ENCODE peak calls at places on chromosomes 3 and 15, in ten cellular contexts. P, V, M, U, F, N, B, S, W and E are unnamed samples.

GRCh38 chr15:40308844-40309189 is 1.1 kb upstream of the PLCB2 start:
- DNase-seq in P (no peak), V (no peak), M (no peak), U (peak), F (no peak), N (no peak), B (no peak), S (peak), W (peak), E (no peak)

GRCh38 chr15:51119120-51119519 is 24.4 kb upstream of the TNFAIP8L3 start:
- DNase-seq in P (no peak), V (no peak), M (no peak), U (no peak), F (no peak), N (no peak), B (no peak), S (no peak), W (no peak), E (no peak)

GRCh38 chr3:118267588-118267987 is 767.1 kb downstream of the IGSF11 start:
- DNase-seq in P (no peak), V (no peak), M (no peak), U (no peak), F (no peak), N (peak), B (no peak), S (no peak), W (no peak), E (no peak)

GRCh38 chr15:31871159-31871886 is 159.0 kb upstream of the CHRNA7 start:
- DNase-seq in P (no peak), V (no peak), M (no peak), U (peak), F (no peak), N (no peak), B (no peak), S (no peak), W (no peak), E (no peak)

GRCh38 chr15:85527907-85528306 is 147.5 kb downstream of the AKAP13 start:
- DNase-seq in P (peak), V (peak), M (no peak), U (no peak), F (peak), N (no peak), B (peak), S (no peak), W (no peak), E (no peak)

GRCh38 chr3:134348524-134348923 is 25.7 kb downstream of the AMOTL2 start:
- DNase-seq in P (peak), V (peak), M (no peak), U (no peak), F (no peak), N (peak), B (no peak), S (no peak), W (no peak), E (no peak)

GRCh38 chr3:126264381-126264780 is 84.0 kb upstream of the ALDH1L1 start:
- DNase-seq in P (no peak), V (no peak), M (no peak), U (no peak), F (no peak), N (no peak), B (no peak), S (no peak), W (no peak), E (no peak)

GRCh38 chr3:177357352-177358084 is 160.2 kb upstream of the TBL1XR1 start:
- DNase-seq in P (peak), V (peak), M (no peak), U (peak), F (peak), N (peak), B (peak), S (no peak), W (peak), E (no peak)

GRCh38 chr15:65731926-65732325 is 60.2 kb downstream of the DENND4A start:
- DNase-seq in P (no peak), V (no peak), M (no peak), U (no peak), F (no peak), N (no peak), B (no peak), S (no peak), W (no peak), E (no peak)

GRCh38 chr15:97446138-97446537 is 514.4 kb upstream of the ARRDC4 start:
- DNase-seq in P (no peak), V (no peak), M (no peak), U (no peak), F (no peak), N (no peak), B (no peak), S (no peak), W (no peak), E (no peak)

GRCh38 chr3:52534281-52535183 is 875 bp upstream of the NT5DC2 start:
- DNase-seq in P (peak), V (peak), M (peak), U (no peak), F (peak), N (peak), B (no peak), S (peak), W (peak), E (peak)

GRCh38 chr15:77034620-77035467 is 36.1 kb downstream of the TSPAN3 start:
- DNase-seq in P (no peak), V (no peak), M (peak), U (peak), F (no peak), N (peak), B (no peak), S (peak), W (peak), E (peak)

GRCh38 chr3:134708671-134709070 is 57.8 kb upstream of the KY start:
- DNase-seq in P (peak), V (no peak), M (no peak), U (no peak), F (peak), N (peak), B (no peak), S (no peak), W (no peak), E (no peak)

GRCh38 chr3:101253429-101253828 is 66.9 kb downstream of the IMPG2 start:
- DNase-seq in P (no peak), V (peak), M (no peak), U (no peak), F (no peak), N (no peak), B (no peak), S (no peak), W (no peak), E (no peak)

GRCh38 chr3:43704697-43705096 is 14.0 kb downstream of the ABHD5 start:
- DNase-seq in P (no peak), V (no peak), M (no peak), U (no peak), F (no peak), N (no peak), B (no peak), S (no peak), W (no peak), E (no peak)

GRCh38 chr15:63396546-63396939 is 14.9 kb upstream of the CA12 start:
- DNase-seq in P (no peak), V (no peak), M (no peak), U (no peak), F (no peak), N (no peak), B (no peak), S (no peak), W (no peak), E (no peak)

GRCh38 chr3:147864754-147865354 is 455.7 kb downstream of the ZIC1 start:
- DNase-seq in P (peak), V (no peak), M (no peak), U (no peak), F (peak), N (peak), B (no peak), S (no peak), W (no peak), E (no peak)

GRCh38 chr3:124217542-124217941 is 225.6 kb upstream of the ROPN1 start:
- DNase-seq in P (peak), V (peak), M (peak), U (peak), F (peak), N (peak), B (no peak), S (no peak), W (peak), E (peak)

GRCh38 chr3:11477286-11477935 is 166.3 kb downstream of the VGLL4 start:
- DNase-seq in P (peak), V (peak), M (no peak), U (no peak), F (peak), N (peak), B (peak), S (no peak), W (no peak), E (no peak)

GRCh38 chr15:94259121-94259776 is 27.9 kb downstream of the MCTP2 start:
- DNase-seq in P (no peak), V (no peak), M (no peak), U (no peak), F (no peak), N (no peak), B (no peak), S (no peak), W (no peak), E (no peak)

GRCh38 chr3:129686941-129687340 is 80.5 kb upstream of the PLXND1 start:
- DNase-seq in P (peak), V (no peak), M (no peak), U (no peak), F (no peak), N (peak), B (no peak), S (no peak), W (no peak), E (no peak)

GRCh38 chr15:81747026-81747425 is 298.8 kb downstream of the MEX3B start:
- DNase-seq in P (no peak), V (no peak), M (no peak), U (no peak), F (no peak), N (no peak), B (no peak), S (no peak), W (no peak), E (no peak)

GRCh38 chr15:82874267-82874666 is 64.8 kb downstream of the WHAMM start:
- DNase-seq in P (no peak), V (no peak), M (no peak), U (no peak), F (no peak), N (no peak), B (no peak), S (no peak), W (no peak), E (no peak)

GRCh38 chr15:35445891-35446290 is 100.1 kb downstream of the DPH6 start:
- DNase-seq in P (peak), V (no peak), M (no peak), U (no peak), F (no peak), N (peak), B (no peak), S (no peak), W (no peak), E (no peak)

GRCh38 chr15:25465835-25466234 is 27.0 kb upstream of the UBE3A start:
- DNase-seq in P (no peak), V (no peak), M (no peak), U (no peak), F (no peak), N (no peak), B (no peak), S (peak), W (no peak), E (no peak)

GRCh38 chr3:183224581-183224980 is 28.5 kb upstream of the B3GNT5 start:
- DNase-seq in P (no peak), V (no peak), M (no peak), U (peak), F (no peak), N (no peak), B (no peak), S (no peak), W (no peak), E (no peak)

GRCh38 chr15:35308802-35309201 is 223.7 kb upstream of the NANOGP8 start:
- DNase-seq in P (peak), V (peak), M (no peak), U (no peak), F (peak), N (peak), B (peak), S (no peak), W (no peak), E (no peak)

DNA sequence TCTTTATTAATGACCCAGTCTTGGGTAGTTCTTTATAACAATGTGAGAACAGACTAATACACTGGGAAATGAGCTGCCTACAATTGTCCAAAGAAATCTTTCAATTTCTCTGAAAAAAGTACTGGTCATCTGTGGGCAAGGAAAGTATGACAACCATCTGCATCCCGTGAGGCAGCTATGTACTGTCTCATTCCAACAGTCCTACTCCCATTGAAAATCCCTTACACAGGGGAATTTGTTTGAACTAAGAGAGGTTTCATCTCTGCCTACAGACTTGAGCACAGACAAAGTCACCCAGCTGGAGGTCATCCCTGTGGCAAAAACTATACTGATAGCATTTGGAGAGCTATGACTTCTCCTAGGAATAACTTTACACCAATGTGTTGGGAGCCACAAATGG is 27.1 kb downstream of the SHC4 start:
- DNase-seq in P (peak), V (peak), M (no peak), U (no peak), F (peak), N (no peak), B (peak), S (no peak), W (no peak), E (no peak)
- TF ChIP-seq CTCF in P (no peak), V (no peak), M (no peak), U (no peak), F (no peak), N (no peak), B (no peak), S (no peak), W (no peak), E (no peak)

GRCh38 chr3:160810360-160810759 is 54.3 kb downstream of the PPM1L start:
- DNase-seq in P (peak), V (no peak), M (no peak), U (no peak), F (peak), N (no peak), B (no peak), S (no peak), W (no peak), E (no peak)
- TF ChIP-seq CTCF in P (no peak), V (no peak), M (no peak), U (no peak), F (no peak), N (no peak), B (no peak), S (no peak), W (no peak), E (no peak)

DNA sequence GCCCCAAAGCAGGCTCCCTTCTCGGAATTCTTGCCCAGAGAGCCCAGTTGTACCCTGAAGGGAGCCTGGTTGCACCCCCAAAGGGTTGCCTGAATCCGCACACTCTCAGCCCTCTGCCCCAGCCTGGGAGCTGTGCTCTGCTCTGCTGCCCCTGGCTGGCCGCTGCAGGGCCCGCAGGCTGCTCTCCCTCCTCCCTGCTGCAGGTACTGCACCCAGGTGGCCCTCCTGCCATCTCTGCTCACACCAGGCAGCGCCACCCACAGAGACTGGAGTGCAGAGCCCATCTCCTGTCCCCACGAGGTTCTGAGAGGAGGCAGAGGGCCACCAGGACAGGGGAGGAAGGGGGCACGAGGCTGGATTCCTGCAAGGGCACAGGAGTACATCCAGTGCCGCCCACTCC is 134.2 kb upstream of the NSMCE3 start:
- DNase-seq in P (no peak), V (no peak), M (no peak), U (peak), F (no peak), N (peak), B (no peak), S (peak), W (no peak), E (no peak)
- TF ChIP-seq CTCF in P (no peak), V (no peak), M (no peak), U (peak), F (no peak), N (peak), B (no peak), S (no peak), W (no peak), E (no peak)

GRCh38 chr3:137787520-137787919 is 23.4 kb downstream of the SOX14 start:
- DNase-seq in P (no peak), V (no peak), M (no peak), U (no peak), F (no peak), N (no peak), B (no peak), S (no peak), W (no peak), E (no peak)

GRCh38 chr3:137796993-137797392 is 32.9 kb downstream of the SOX14 start:
- DNase-seq in P (no peak), V (no peak), M (no peak), U (peak), F (no peak), N (no peak), B (no peak), S (no peak), W (no peak), E (no peak)

DNA sequence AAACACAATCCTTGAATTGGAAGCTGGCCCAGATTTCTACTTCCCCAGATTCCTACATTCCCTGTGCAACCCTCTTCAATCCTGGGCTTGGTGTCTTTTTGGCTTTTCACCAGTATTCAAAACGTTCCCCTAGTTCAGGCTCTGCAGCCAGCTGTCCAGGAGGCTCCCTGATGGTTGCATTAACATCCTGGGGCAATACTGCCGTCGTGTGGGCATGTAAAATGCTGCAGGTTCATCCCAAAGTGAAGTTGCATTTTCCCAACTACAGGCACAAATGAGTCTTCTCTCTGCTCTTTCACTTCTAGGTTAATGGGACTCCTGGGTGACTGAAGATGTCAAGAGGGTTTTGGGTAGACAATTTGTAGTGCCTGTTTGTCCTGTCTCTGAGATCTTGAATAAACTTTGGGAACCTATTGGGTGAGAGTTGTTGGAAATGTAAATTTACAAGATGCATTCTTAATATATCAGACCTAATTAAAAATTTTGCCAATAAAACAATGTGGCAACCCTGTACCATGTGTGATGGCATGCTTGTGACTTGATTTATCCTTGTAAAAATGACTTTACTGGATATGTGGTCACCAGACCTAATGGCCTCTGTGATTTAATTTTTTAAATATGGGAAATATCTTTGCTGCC is 28.6 kb downstream of the SOX14 start:
- DNase-seq in P (no peak), V (no peak), M (no peak), U (peak), F (no peak), N (peak), B (no peak), S (no peak), W (no peak), E (peak)
- TF ChIP-seq CTCF in P (peak), V (peak), M (no peak), U (peak), F (peak), N (peak), B (peak), S (peak), W (no peak), E (peak)

GRCh38 chr3:37546876-37547275 is 314.8 kb upstream of the CTDSPL start:
- DNase-seq in P (peak), V (peak), M (no peak), U (peak), F (peak), N (peak), B (no peak), S (no peak), W (no peak), E (no peak)
- TF ChIP-seq CTCF in P (peak), V (no peak), M (no peak), U (no peak), F (no peak), N (peak), B (peak), S (peak), W (no peak), E (peak)

GRCh38 chr15:101258238-101259144 is 6.6 kb upstream of the CHSY1 start:
- DNase-seq in P (peak), V (peak), M (peak), U (peak), F (peak), N (peak), B (no peak), S (no peak), W (peak), E (peak)

GRCh38 chr15:101254157-101255065 is 2.6 kb upstream of the CHSY1 start:
- DNase-seq in P (no peak), V (no peak), M (no peak), U (no peak), F (no peak), N (no peak), B (no peak), S (no peak), W (no peak), E (no peak)

GRCh38 chr15:101255615-101256350 is 3.9 kb upstream of the CHSY1 start:
- DNase-seq in P (peak), V (peak), M (no peak), U (no peak), F (peak), N (no peak), B (no peak), S (no peak), W (no peak), E (no peak)

GRCh38 chr15:101255066-101255415 is 3.2 kb upstream of the CHSY1 start:
- DNase-seq in P (peak), V (no peak), M (no peak), U (no peak), F (no peak), N (no peak), B (no peak), S (no peak), W (no peak), E (no peak)

DNA sequence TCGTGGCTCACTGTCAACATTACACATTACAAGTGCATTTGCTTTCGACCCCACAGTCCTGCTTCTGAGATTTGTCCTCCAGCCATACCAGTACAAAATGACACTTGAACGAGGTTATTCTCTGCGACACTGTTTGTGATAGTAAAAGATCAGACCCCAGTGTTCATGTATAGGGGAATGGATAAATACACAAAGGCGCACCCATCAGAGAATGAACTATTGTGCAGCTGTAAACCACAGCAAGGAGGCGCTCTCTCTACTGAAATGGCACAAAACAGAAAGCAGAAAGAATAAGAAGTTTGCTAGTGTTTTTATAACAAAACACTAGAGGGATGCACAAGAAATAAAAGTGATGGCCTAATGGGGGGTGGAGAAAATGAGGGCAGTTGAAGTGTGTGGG is 4.9 kb upstream of the CHSY1 start:
- DNase-seq in P (no peak), V (no peak), M (no peak), U (no peak), F (no peak), N (peak), B (no peak), S (no peak), W (no peak), E (no peak)
- TF ChIP-seq CTCF in P (peak), V (peak), M (no peak), U (peak), F (peak), N (peak), B (no peak), S (no peak), W (peak), E (peak)

DNA sequence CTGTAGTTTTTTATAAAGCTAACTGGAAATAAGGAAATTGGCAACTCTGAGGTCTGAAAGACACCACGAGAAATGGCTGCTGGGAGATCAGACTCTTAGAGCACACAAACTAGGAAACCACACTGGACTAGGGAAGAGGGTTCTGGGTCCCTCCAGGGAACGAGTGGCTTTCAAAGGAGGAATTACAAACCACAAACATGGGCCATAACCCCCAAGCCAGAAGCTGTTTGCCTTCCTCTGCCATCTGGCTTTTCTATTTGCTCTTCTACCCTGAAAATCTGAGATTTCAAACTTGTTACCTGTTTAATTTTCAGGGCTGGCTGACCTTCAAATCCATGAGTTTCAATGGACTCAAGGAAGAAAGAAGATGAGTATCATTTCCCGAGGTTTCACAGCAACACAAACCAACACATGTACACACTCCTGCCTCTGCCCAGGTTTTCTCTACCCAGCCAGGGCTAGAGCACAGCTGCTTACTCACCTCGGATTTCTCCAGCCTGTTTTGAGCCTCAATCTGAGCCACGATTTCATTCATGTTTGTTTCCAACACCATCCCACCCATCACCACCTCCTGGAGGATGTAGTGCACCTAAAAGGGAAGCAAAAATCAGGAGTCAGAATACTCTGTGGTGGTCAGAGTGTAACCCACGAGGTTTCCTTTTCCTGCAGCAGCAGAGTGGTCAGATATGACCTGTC is 22.6 kb upstream of the ANPEP start:
- DNase-seq in P (peak), V (peak), M (no peak), U (no peak), F (peak), N (peak), B (no peak), S (no peak), W (no peak), E (no peak)
- TF ChIP-seq CTCF in P (no peak), V (no peak), M (no peak), U (no peak), F (no peak), N (no peak), B (no peak), S (no peak), W (no peak), E (no peak)